ENCODE peak calls at places on chromosome 11, in seven cellular contexts. One of them, this sample, is unnamed. For H3K9me3, the result is how much of the 10 kb centered on the place peaks cover.

GRCh38 chr11:73395297-73396208 is 19.4 kb downstream of the RELT start:
- DNase-seq in tibial artery: no peak
- DNase-seq in tibial nerve: no peak
- DNase-seq in endothelial cell of umbilical vein: no peak
- DNase-seq in uterus: no peak
- DNase-seq in AG04450: no peak
- DNase-seq in heart left ventricle: peak
- DNase-seq in this sample: peak

GRCh38 chr11:131912127-131912526 is 541.7 kb downstream of the NTM start:
- DNase-seq in endothelial cell of umbilical vein: no peak
- DNase-seq in uterus: no peak
- DNase-seq in tibial nerve: no peak
- DNase-seq in tibial artery: no peak
- DNase-seq in heart left ventricle: no peak
- DNase-seq in AG04450: no peak
- DNase-seq in this sample: no peak

GRCh38 chr11:19253817-19254216 is 13.1 kb upstream of the E2F8 start:
- DNase-seq in tibial artery: no peak
- DNase-seq in endothelial cell of umbilical vein: no peak
- DNase-seq in tibial nerve: no peak
- DNase-seq in heart left ventricle: no peak
- DNase-seq in AG04450: no peak
- DNase-seq in uterus: no peak
- DNase-seq in this sample: no peak

GRCh38 chr11:84819128-84819527 is 808.0 kb downstream of the DLG2 start:
- DNase-seq in heart left ventricle: no peak
- DNase-seq in tibial artery: no peak
- DNase-seq in AG04450: no peak
- DNase-seq in uterus: no peak
- DNase-seq in endothelial cell of umbilical vein: no peak
- DNase-seq in tibial nerve: no peak
- DNase-seq in this sample: no peak

GRCh38 chr11:121063728-121064127 is 37.3 kb upstream of the TECTA start:
- DNase-seq in AG04450: no peak
- DNase-seq in tibial artery: no peak
- DNase-seq in heart left ventricle: no peak
- DNase-seq in uterus: no peak
- DNase-seq in tibial nerve: no peak
- DNase-seq in endothelial cell of umbilical vein: no peak
- DNase-seq in this sample: no peak

GRCh38 chr11:19769820-19770219 is 57.2 kb downstream of the NAV2 start:
- DNase-seq in AG04450: peak
- DNase-seq in uterus: no peak
- DNase-seq in heart left ventricle: no peak
- DNase-seq in tibial artery: no peak
- DNase-seq in tibial nerve: no peak
- DNase-seq in endothelial cell of umbilical vein: no peak
- DNase-seq in this sample: no peak

GRCh38 chr11:36449566-36450390 is 60.3 kb downstream of the TRAF6 start:
- DNase-seq in AG04450: no peak
- DNase-seq in heart left ventricle: no peak
- DNase-seq in tibial artery: no peak
- DNase-seq in uterus: no peak
- DNase-seq in tibial nerve: no peak
- DNase-seq in endothelial cell of umbilical vein: no peak
- DNase-seq in this sample: no peak

GRCh38 chr11:84763931-84764330 is 863.2 kb downstream of the DLG2 start:
- DNase-seq in endothelial cell of umbilical vein: no peak
- DNase-seq in tibial nerve: no peak
- DNase-seq in uterus: no peak
- DNase-seq in heart left ventricle: no peak
- DNase-seq in tibial artery: no peak
- DNase-seq in AG04450: no peak
- DNase-seq in this sample: no peak

GRCh38 chr11:70080763-70081162 is 2.6 kb downstream of the ANO1 start:
- DNase-seq in endothelial cell of umbilical vein: no peak
- DNase-seq in tibial artery: no peak
- DNase-seq in tibial nerve: no peak
- DNase-seq in uterus: no peak
- DNase-seq in heart left ventricle: peak
- DNase-seq in AG04450: no peak
- DNase-seq in this sample: no peak

GRCh38 chr11:88508808-88509581 is 171.5 kb upstream of the CTSC start:
- DNase-seq in AG04450: no peak
- DNase-seq in heart left ventricle: peak
- DNase-seq in tibial nerve: no peak
- DNase-seq in tibial artery: peak
- DNase-seq in endothelial cell of umbilical vein: peak
- DNase-seq in uterus: no peak
- DNase-seq in this sample: no peak

GRCh38 chr11:62147545-62147944 is 23.7 kb downstream of the INCENP start:
- DNase-seq in uterus: no peak
- DNase-seq in AG04450: no peak
- DNase-seq in heart left ventricle: no peak
- DNase-seq in tibial nerve: no peak
- DNase-seq in tibial artery: peak
- DNase-seq in endothelial cell of umbilical vein: no peak
- DNase-seq in this sample: no peak

GRCh38 chr11:20604864-20605601 is 5.6 kb downstream of the SLC6A5 start:
- DNase-seq in tibial artery: no peak
- DNase-seq in tibial nerve: no peak
- DNase-seq in AG04450: no peak
- DNase-seq in endothelial cell of umbilical vein: no peak
- DNase-seq in uterus: no peak
- DNase-seq in heart left ventricle: no peak
- DNase-seq in this sample: no peak

GRCh38 chr11:33237039-33237597 is 20.1 kb upstream of the HIPK3 start:
- DNase-seq in heart left ventricle: no peak
- DNase-seq in tibial artery: no peak
- DNase-seq in tibial nerve: no peak
- DNase-seq in endothelial cell of umbilical vein: no peak
- DNase-seq in AG04450: no peak
- DNase-seq in uterus: no peak
- DNase-seq in this sample: no peak

GRCh38 chr11:116688202-116688540 is 84.6 kb downstream of the BUD13 start:
- DNase-seq in heart left ventricle: peak
- DNase-seq in endothelial cell of umbilical vein: no peak
- DNase-seq in tibial nerve: no peak
- DNase-seq in AG04450: no peak
- DNase-seq in tibial artery: no peak
- DNase-seq in uterus: no peak
- DNase-seq in this sample: no peak

GRCh38 chr11:20156280-20156875 is 3.9 kb downstream of the DBX1 start:
- DNase-seq in uterus: no peak
- DNase-seq in tibial artery: no peak
- DNase-seq in AG04450: no peak
- DNase-seq in endothelial cell of umbilical vein: no peak
- DNase-seq in heart left ventricle: no peak
- DNase-seq in tibial nerve: no peak
- DNase-seq in this sample: no peak

GRCh38 chr11:33712436-33712835 is 11.8 kb upstream of the C11orf91 start:
- DNase-seq in tibial artery: no peak
- DNase-seq in endothelial cell of umbilical vein: no peak
- DNase-seq in uterus: no peak
- DNase-seq in AG04450: no peak
- DNase-seq in heart left ventricle: no peak
- DNase-seq in tibial nerve: no peak
- DNase-seq in this sample: no peak

GRCh38 chr11:119970566-119970965 is 167.3 kb downstream of the TRIM29 start:
- DNase-seq in tibial nerve: no peak
- DNase-seq in tibial artery: no peak
- DNase-seq in heart left ventricle: no peak
- DNase-seq in AG04450: no peak
- DNase-seq in endothelial cell of umbilical vein: no peak
- DNase-seq in uterus: no peak
- DNase-seq in this sample: no peak

GRCh38 chr11:114623720-114624119 is 28.1 kb upstream of the NXPE4 start:
- DNase-seq in uterus: no peak
- DNase-seq in tibial artery: no peak
- DNase-seq in endothelial cell of umbilical vein: no peak
- DNase-seq in tibial nerve: no peak
- DNase-seq in heart left ventricle: no peak
- DNase-seq in AG04450: no peak
- DNase-seq in this sample: no peak

GRCh38 chr11:114621950-114622809 is 26.6 kb upstream of the NXPE4 start:
- DNase-seq in uterus: no peak
- DNase-seq in tibial nerve: no peak
- DNase-seq in endothelial cell of umbilical vein: no peak
- DNase-seq in heart left ventricle: no peak
- DNase-seq in AG04450: no peak
- DNase-seq in tibial artery: no peak
- DNase-seq in this sample: no peak

GRCh38 chr11:114619659-114620173 is 24.1 kb upstream of the NXPE4 start:
- DNase-seq in AG04450: no peak
- DNase-seq in heart left ventricle: no peak
- DNase-seq in tibial artery: no peak
- DNase-seq in uterus: no peak
- DNase-seq in tibial nerve: no peak
- DNase-seq in endothelial cell of umbilical vein: no peak
- DNase-seq in this sample: no peak

GRCh38 chr11:114622858-114623257 is 27.3 kb upstream of the NXPE4 start:
- DNase-seq in endothelial cell of umbilical vein: no peak
- DNase-seq in uterus: no peak
- DNase-seq in tibial artery: no peak
- DNase-seq in AG04450: no peak
- DNase-seq in tibial nerve: no peak
- DNase-seq in heart left ventricle: no peak
- DNase-seq in this sample: no peak

DNA sequence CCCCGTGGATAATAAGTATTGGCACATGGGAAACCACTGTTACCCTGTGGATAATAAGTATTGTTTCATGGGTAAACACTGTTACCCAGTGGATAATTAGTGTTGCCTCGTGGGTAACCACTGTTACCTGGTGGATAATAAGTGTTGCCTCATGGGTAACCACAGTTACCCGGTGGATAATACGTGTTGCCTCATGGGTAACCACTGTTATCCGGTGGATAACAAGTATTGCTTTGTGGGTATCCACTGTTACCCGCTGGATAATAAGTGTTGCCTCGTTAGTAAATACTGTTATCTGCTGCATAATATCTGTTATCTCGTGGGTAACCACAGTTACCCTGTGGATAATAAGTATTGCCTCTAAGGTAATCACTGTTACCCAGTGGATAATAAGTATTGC is 25.5 kb upstream of the NXPE4 start:
- DNase-seq in tibial artery: no peak
- DNase-seq in uterus: no peak
- DNase-seq in heart left ventricle: no peak
- DNase-seq in endothelial cell of umbilical vein: no peak
- DNase-seq in AG04450: no peak
- DNase-seq in tibial nerve: no peak
- DNase-seq in this sample: no peak
- H3K9me3 ChIP-seq in tibial artery: under half
- H3K9me3 ChIP-seq in uterus: under half
- H3K9me3 ChIP-seq in heart left ventricle: under half
- H3K9me3 ChIP-seq in endothelial cell of umbilical vein: under half
- H3K9me3 ChIP-seq in AG04450: under half
- H3K9me3 ChIP-seq in tibial nerve: under half
- H3K9me3 ChIP-seq in this sample: under half

DNA sequence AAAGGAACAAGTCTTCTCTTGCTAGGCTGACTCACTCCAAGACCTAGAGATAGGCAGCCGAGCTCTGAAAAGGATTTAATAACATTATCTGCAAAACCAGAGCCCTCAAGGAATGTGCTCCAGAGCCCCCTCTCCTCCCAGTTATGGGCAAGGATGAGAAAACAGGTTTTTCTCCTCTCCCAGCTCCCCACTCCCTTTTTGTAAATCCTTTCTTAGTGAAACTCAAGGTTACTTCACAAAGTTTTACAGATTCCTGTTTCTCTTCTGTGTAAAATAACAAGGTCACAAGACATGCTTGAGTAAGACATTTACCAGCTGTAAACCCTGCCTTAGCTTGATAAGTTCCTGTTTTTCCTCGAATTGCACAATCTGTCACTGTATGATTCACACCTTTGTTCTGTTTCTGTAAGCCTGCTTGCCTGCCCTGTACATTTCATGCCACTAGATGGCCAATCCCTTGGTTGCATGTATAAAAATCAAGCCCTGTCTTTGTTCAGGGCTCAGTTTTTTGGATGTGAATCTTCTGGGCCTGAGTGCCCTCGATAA is 489.4 kb downstream of the KCNA4 start:
- DNase-seq in AG04450: peak
- DNase-seq in heart left ventricle: no peak
- DNase-seq in endothelial cell of umbilical vein: peak
- DNase-seq in uterus: no peak
- DNase-seq in tibial artery: no peak
- DNase-seq in tibial nerve: no peak
- DNase-seq in this sample: no peak
- TF ChIP-seq CTCF in AG04450: peak
- TF ChIP-seq CTCF in heart left ventricle: peak
- TF ChIP-seq CTCF in endothelial cell of umbilical vein: peak
- TF ChIP-seq CTCF in uterus: no peak
- TF ChIP-seq CTCF in tibial artery: no peak
- TF ChIP-seq CTCF in tibial nerve: no peak
- TF ChIP-seq CTCF in this sample: no peak

GRCh38 chr11:68880851-68881250 is 22.8 kb downstream of the MRPL21 start:
- DNase-seq in uterus: no peak
- DNase-seq in heart left ventricle: no peak
- DNase-seq in tibial nerve: no peak
- DNase-seq in AG04450: no peak
- DNase-seq in endothelial cell of umbilical vein: no peak
- DNase-seq in tibial artery: no peak
- DNase-seq in this sample: no peak
- H3K9me3 ChIP-seq in uterus: under half
- H3K9me3 ChIP-seq in heart left ventricle: under half
- H3K9me3 ChIP-seq in tibial nerve: under half
- H3K9me3 ChIP-seq in AG04450: under half
- H3K9me3 ChIP-seq in endothelial cell of umbilical vein: under half
- H3K9me3 ChIP-seq in tibial artery: under half
- H3K9me3 ChIP-seq in this sample: under half

GRCh38 chr11:91776660-91777059 is 448.0 kb upstream of the FAT3 start:
- DNase-seq in tibial nerve: no peak
- DNase-seq in AG04450: no peak
- DNase-seq in heart left ventricle: no peak
- DNase-seq in uterus: no peak
- DNase-seq in tibial artery: no peak
- DNase-seq in endothelial cell of umbilical vein: no peak
- DNase-seq in this sample: no peak

GRCh38 chr11:91778758-91779157 is 445.9 kb upstream of the FAT3 start:
- DNase-seq in heart left ventricle: no peak
- DNase-seq in uterus: no peak
- DNase-seq in AG04450: no peak
- DNase-seq in endothelial cell of umbilical vein: no peak
- DNase-seq in tibial artery: no peak
- DNase-seq in tibial nerve: no peak
- DNase-seq in this sample: no peak

GRCh38 chr11:91768783-91769182 is 455.8 kb upstream of the FAT3 start:
- DNase-seq in tibial nerve: no peak
- DNase-seq in AG04450: no peak
- DNase-seq in heart left ventricle: no peak
- DNase-seq in tibial artery: no peak
- DNase-seq in uterus: no peak
- DNase-seq in endothelial cell of umbilical vein: no peak
- DNase-seq in this sample: no peak

DNA sequence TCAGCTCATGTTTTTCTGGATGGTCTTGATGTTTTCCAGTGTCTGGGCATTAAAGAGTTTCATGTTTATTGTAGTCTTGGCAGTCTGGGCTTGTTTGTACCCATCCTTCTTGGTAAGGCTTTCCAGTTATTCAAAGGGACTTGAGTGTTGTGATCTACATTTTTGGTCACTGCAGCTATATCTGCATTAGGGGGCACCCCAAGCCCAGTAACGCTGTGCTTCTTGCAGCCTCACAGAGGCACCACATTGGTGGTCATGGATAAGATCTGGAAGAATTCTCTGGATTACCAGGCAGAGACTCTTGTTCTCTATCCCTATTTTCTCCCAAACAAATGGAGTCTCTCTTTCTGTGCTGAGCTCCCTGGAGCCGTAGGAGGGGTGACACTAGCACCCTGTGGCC is 451.5 kb upstream of the FAT3 start:
- DNase-seq in tibial artery: no peak
- DNase-seq in uterus: no peak
- DNase-seq in tibial nerve: no peak
- DNase-seq in AG04450: no peak
- DNase-seq in heart left ventricle: no peak
- DNase-seq in endothelial cell of umbilical vein: peak
- DNase-seq in this sample: no peak
- TF ChIP-seq CTCF in tibial artery: no peak
- TF ChIP-seq CTCF in uterus: no peak
- TF ChIP-seq CTCF in tibial nerve: no peak
- TF ChIP-seq CTCF in AG04450: no peak
- TF ChIP-seq CTCF in heart left ventricle: no peak
- TF ChIP-seq CTCF in endothelial cell of umbilical vein: no peak
- TF ChIP-seq CTCF in this sample: no peak

This sample was measured in sigmoid colon.